ENCODE peak calls at places on chromosome 9, in seven cellular contexts. U is fibroblast of lung, E is astrocyte of the spinal cord, G is RWPE1, B is BJ, S is mucosa of descending colon, P is prostate gland. D is an unnamed sample.

GRCh38 chr9:123695391-123695790 is 234.5 kb downstream of the DENND1A start:
- DNase-seq in E (no peak), B (no peak), G (no peak), U (no peak), S (no peak), P (no peak), D (peak)

GRCh38 chr9:105503873-105504272 is 54.1 kb upstream of the FKTN start:
- DNase-seq in U (no peak), P (no peak), E (no peak), G (no peak), B (no peak), S (no peak), D (peak)

GRCh38 chr9:12697719-12698118 is 4.5 kb downstream of the TYRP1 start:
- DNase-seq in E (no peak), B (no peak), S (no peak), U (peak), P (no peak), G (no peak), D (peak)

GRCh38 chr9:133569891-133570651 is 35.6 kb downstream of the ADAMTSL2 start:
- DNase-seq in E (no peak), P (no peak), U (no peak), G (no peak), B (no peak), S (no peak), D (no peak)

GRCh38 chr9:16619341-16619740 is 251.1 kb downstream of the BNC2 start:
- DNase-seq in S (no peak), U (no peak), G (no peak), B (no peak), P (no peak), E (peak), D (no peak)

GRCh38 chr9:124537926-124538325 is 30.7 kb upstream of the NR5A1 start:
- DNase-seq in B (no peak), G (no peak), P (no peak), U (no peak), E (no peak), S (no peak), D (peak)

GRCh38 chr9:34185778-34186551 is 7.1 kb downstream of the UBAP1 start:
- DNase-seq in U (peak), P (peak), E (peak), G (peak), B (peak), S (no peak), D (peak)

GRCh38 chr9:38250279-38251035 is 142.0 kb upstream of the ALDH1B1 start:
- DNase-seq in U (no peak), P (no peak), S (no peak), B (no peak), G (no peak), E (no peak), D (no peak)

GRCh38 chr9:82242285-82242963 is 253.9 kb downstream of the SPATA31D1 start:
- DNase-seq in E (no peak), P (no peak), B (no peak), S (no peak), U (no peak), G (no peak), D (no peak)

GRCh38 chr9:74412236-74412979 is 84.7 kb upstream of the RORB start:
- DNase-seq in S (no peak), E (no peak), P (no peak), U (no peak), G (no peak), B (no peak), D (peak)

GRCh38 chr9:14347408-14348224 is 33.7 kb upstream of the NFIB start:
- DNase-seq in G (peak), S (no peak), B (no peak), E (peak), U (peak), P (no peak), D (peak)

GRCh38 chr9:134427153-134427782 is 101.0 kb downstream of the RXRA start:
- DNase-seq in G (no peak), P (no peak), E (no peak), S (no peak), U (no peak), B (no peak), D (no peak)

GRCh38 chr9:20512106-20512505 is 110.2 kb downstream of the MLLT3 start:
- DNase-seq in B (peak), U (peak), G (no peak), S (no peak), P (no peak), E (peak), D (peak)

GRCh38 chr9:36980148-36980974 is 53.7 kb downstream of the PAX5 start:
- DNase-seq in S (no peak), P (no peak), G (peak), E (no peak), U (no peak), B (no peak), D (peak)
- TF ChIP-seq CTCF in S (no peak), P (no peak), G (no peak), E (no peak), U (no peak), B (peak), D (no peak)

DNA sequence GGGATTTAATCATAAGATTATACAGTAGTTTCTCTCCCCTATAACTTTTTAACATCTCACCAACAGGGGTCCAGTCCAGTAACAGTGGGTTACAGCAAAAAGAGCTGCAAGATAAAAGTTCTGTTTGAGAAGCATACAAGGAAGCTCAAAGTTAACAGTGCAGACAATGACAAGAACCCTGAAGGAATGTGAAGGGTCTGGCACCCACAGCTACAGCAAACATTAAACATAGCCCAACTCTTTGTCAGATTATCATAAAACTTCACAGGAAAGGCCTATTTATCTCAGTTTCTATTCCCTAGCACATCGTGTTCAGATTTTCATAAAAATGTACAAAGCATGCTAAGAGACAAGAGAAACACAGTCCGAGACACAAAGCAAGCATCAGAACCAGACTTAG is 309.4 kb downstream of the DIRAS2 start:
- DNase-seq in U (no peak), B (no peak), P (no peak), E (peak), G (no peak), S (no peak), D (no peak)
- TF ChIP-seq CTCF in U (no peak), B (no peak), P (no peak), E (no peak), G (no peak), S (no peak), D (no peak)

GRCh38 chr9:97779608-97780007 is 73.4 kb upstream of the FOXE1 start:
- DNase-seq in G (no peak), S (no peak), E (no peak), U (no peak), P (no peak), B (no peak), D (no peak)
- TF ChIP-seq CTCF in G (no peak), S (no peak), E (no peak), U (no peak), P (no peak), B (no peak), D (no peak)

GRCh38 chr9:127776195-127776918 is 2.1 kb downstream of the SH2D3C start:
- DNase-seq in G (no peak), S (peak), E (no peak), U (no peak), B (no peak), P (no peak), D (no peak)
- TF ChIP-seq CTCF in G (no peak), S (no peak), E (no peak), U (no peak), B (no peak), P (no peak), D (no peak)